ENCODE peak calls at places on chromosomes 16 and 17, in four cellular contexts. A is fibroblast of the aortic adventitia, Z is heart left ventricle, N is psoas muscle. H is an unnamed sample.

GRCh38 chr17:31408586-31408985 is 17.1 kb downstream of the RAB11FIP4 start:
- DNase-seq in N (no peak), Z (no peak), A (no peak), H (no peak)

GRCh38 chr16:66486773-66487579 is 59.9 kb downstream of the BEAN1 start:
- DNase-seq in N (no peak), A (peak), Z (no peak), H (no peak)

GRCh38 chr16:24801761-24802302 is 43.9 kb upstream of the SLC5A11 start:
- DNase-seq in A (no peak), Z (no peak), N (no peak), H (no peak)

GRCh38 chr17:9973689-9974459 is 68.8 kb upstream of the RCVRN start:
- DNase-seq in A (peak), Z (no peak), N (no peak), H (no peak)

GRCh38 chr17:30809867-30810266 is 14.6 kb downstream of the CRLF3 start:
- DNase-seq in A (no peak), Z (no peak), N (no peak), H (no peak)

GRCh38 chr17:49085565-49086315 is 46.8 kb upstream of the B4GALNT2 start:
- DNase-seq in Z (no peak), N (no peak), A (no peak), H (no peak)

GRCh38 chr17:37713624-37714023 is 31.2 kb downstream of the HNF1B start:
- DNase-seq in N (no peak), A (no peak), Z (no peak), H (peak)

GRCh38 chr17:74367206-74367605 is at the start of gene GPR142:
- DNase-seq in A (no peak), N (no peak), Z (no peak), H (no peak)

GRCh38 chr17:27408891-27409290 is 47.4 kb upstream of the KSR1 start:
- DNase-seq in A (peak), N (no peak), Z (no peak), H (no peak)

GRCh38 chr16:16882766-16883165 is 503.8 kb downstream of the NPIPA7 start:
- DNase-seq in N (no peak), Z (no peak), A (no peak), H (no peak)

GRCh38 chr16:48383204-48383876 is 1.9 kb downstream of the SIAH1 start:
- DNase-seq in Z (no peak), N (no peak), A (peak), H (no peak)
- H3K4me3 ChIP-seq in Z (peak), N (peak), A (peak), H (peak)

GRCh38 chr16:89371386-89371785 is 119.0 kb downstream of the ANKRD11 start:
- DNase-seq in Z (no peak), A (no peak), N (no peak), H (no peak)
- TF ChIP-seq CTCF in Z (no peak), A (no peak), N (no peak), H (no peak)

DNA sequence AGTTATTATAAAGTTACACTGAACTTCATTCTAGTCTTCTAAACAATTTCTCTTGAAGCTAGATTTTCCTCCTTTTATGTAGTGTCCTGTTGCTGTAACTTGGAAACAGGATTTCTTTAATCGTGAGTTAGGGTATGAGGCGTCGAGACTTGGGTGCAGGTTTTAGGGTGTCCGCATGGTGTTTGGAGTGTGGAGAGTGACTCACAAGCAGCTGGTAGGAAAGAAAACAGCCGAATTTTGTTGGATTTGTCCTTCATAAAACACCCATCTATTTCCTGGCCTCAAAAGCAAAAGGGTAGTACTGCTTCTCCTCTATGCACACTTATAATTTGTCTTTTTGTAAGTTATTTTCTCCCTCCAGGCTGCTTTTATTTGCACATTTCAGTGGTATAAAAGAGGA is 1.6 kb downstream of the RPTOR start:
- DNase-seq in N (no peak), Z (no peak), A (no peak), H (no peak)
- H3K4me3 ChIP-seq in N (peak), Z (peak), A (peak), H (peak)

DNA sequence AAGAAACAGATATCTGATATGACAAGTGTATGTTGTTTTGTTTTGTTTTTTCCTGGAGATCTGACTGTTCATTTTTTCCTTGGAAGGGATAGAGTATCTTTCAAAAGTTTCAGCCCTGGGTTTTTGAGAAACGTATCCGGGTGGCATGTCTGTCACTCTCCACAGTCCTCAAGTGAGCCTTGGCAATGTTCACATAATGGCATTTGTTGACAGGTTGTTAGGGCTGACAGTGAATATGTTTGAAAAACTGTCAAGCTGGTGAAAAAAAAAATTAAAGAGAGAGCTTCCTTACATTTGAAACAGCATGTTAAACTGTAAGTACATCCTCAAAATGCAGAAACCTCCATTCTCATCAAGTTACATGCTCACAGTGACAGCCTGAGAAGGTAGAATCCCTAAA is 113.0 kb upstream of the DYNLRB2 start:
- DNase-seq in A (no peak), Z (no peak), N (no peak), H (no peak)
- TF ChIP-seq CTCF in A (no peak), Z (no peak), N (no peak), H (no peak)

GRCh38 chr16:58417600-58417999 is 25.3 kb downstream of the GINS3 start:
- DNase-seq in A (no peak), N (no peak), Z (peak), H (no peak)
- H3K4me3 ChIP-seq in A (no peak), N (no peak), Z (no peak), H (no peak)

GRCh38 chr17:17868637-17869522 is 32.1 kb upstream of the SREBF1 start:
- DNase-seq in A (peak), N (no peak), Z (peak), H (no peak)

GRCh38 chr17:17872468-17873345 is 35.9 kb upstream of the SREBF1 start:
- DNase-seq in N (no peak), A (no peak), Z (no peak), H (no peak)

GRCh38 chr17:17873450-17873991 is 36.7 kb upstream of the SREBF1 start:
- DNase-seq in Z (no peak), A (no peak), N (no peak), H (no peak)

GRCh38 chr17:17871913-17872312 is 35.1 kb upstream of the SREBF1 start:
- DNase-seq in A (no peak), N (no peak), Z (no peak), H (no peak)

GRCh38 chr17:17870292-17870691 is 33.5 kb upstream of the SREBF1 start:
- DNase-seq in Z (no peak), A (no peak), N (no peak), H (no peak)
- TF ChIP-seq CTCF in Z (no peak), A (no peak), N (no peak), H (no peak)

GRCh38 chr16:84616515-84616914 is 1.4 kb downstream of the COTL1 start:
- DNase-seq in A (no peak), N (no peak), Z (no peak), H (no peak)

GRCh38 chr16:84617631-84618427 is at the start of gene COTL1:
- DNase-seq in Z (peak), A (peak), N (peak), H (peak)

GRCh38 chr16:84617068-84617630 is 729 bp downstream of the COTL1 start:
- DNase-seq in Z (peak), N (no peak), A (no peak), H (peak)

GRCh38 chr16:84619103-84619460 is 1.2 kb upstream of the COTL1 start:
- DNase-seq in N (no peak), A (no peak), Z (no peak), H (no peak)

GRCh38 chr16:84618428-84619102 is 687 bp upstream of the COTL1 start:
- DNase-seq in Z (no peak), N (no peak), A (peak), H (no peak)
- H3K4me3 ChIP-seq in Z (no peak), N (peak), A (peak), H (no peak)

H was measured in lower lobe of right lung.